ENCODE peak calls at places on chromosome 21, in nine cellular contexts. One of them, this sample, is unnamed.

GRCh38 chr21:34221331-34222030 is 142.3 kb upstream of the KCNE2 start:
- DNase-seq in IMR-90: no peak
- DNase-seq in heart left ventricle: no peak
- DNase-seq in uterus: no peak
- DNase-seq in PC-3: no peak
- DNase-seq in dorsolateral prefrontal cortex: no peak
- DNase-seq in brain microvascular endothelial cell: no peak
- DNase-seq in heart right ventricle: no peak
- DNase-seq in OCI-LY7: no peak
- DNase-seq in this sample: no peak

GRCh38 chr21:33802458-33802857 is 113.1 kb downstream of the ATP5PO start:
- DNase-seq in IMR-90: no peak
- DNase-seq in heart left ventricle: no peak
- DNase-seq in uterus: no peak
- DNase-seq in PC-3: no peak
- DNase-seq in dorsolateral prefrontal cortex: no peak
- DNase-seq in brain microvascular endothelial cell: no peak
- DNase-seq in heart right ventricle: no peak
- DNase-seq in OCI-LY7: no peak
- DNase-seq in this sample: no peak

GRCh38 chr21:25062061-25062460 is 545.2 kb downstream of the MRPL39 start:
- DNase-seq in IMR-90: peak
- DNase-seq in heart left ventricle: no peak
- DNase-seq in uterus: no peak
- DNase-seq in PC-3: no peak
- DNase-seq in dorsolateral prefrontal cortex: no peak
- DNase-seq in brain microvascular endothelial cell: no peak
- DNase-seq in heart right ventricle: no peak
- DNase-seq in OCI-LY7: no peak
- DNase-seq in this sample: no peak

GRCh38 chr21:31405638-31406037 is 61.6 kb upstream of the TIAM1 start:
- DNase-seq in IMR-90: no peak
- DNase-seq in heart left ventricle: no peak
- DNase-seq in uterus: no peak
- DNase-seq in PC-3: no peak
- DNase-seq in dorsolateral prefrontal cortex: no peak
- DNase-seq in brain microvascular endothelial cell: no peak
- DNase-seq in heart right ventricle: no peak
- DNase-seq in OCI-LY7: no peak
- DNase-seq in this sample: no peak

GRCh38 chr21:15614757-15615156 is 115.0 kb upstream of the USP25 start:
- DNase-seq in IMR-90: no peak
- DNase-seq in heart left ventricle: no peak
- DNase-seq in uterus: no peak
- DNase-seq in PC-3: no peak
- DNase-seq in dorsolateral prefrontal cortex: no peak
- DNase-seq in brain microvascular endothelial cell: no peak
- DNase-seq in heart right ventricle: no peak
- DNase-seq in OCI-LY7: no peak
- DNase-seq in this sample: no peak

GRCh38 chr21:39656209-39656608 is 43.5 kb downstream of the B3GALT5 start:
- DNase-seq in IMR-90: no peak
- DNase-seq in heart left ventricle: no peak
- DNase-seq in uterus: no peak
- DNase-seq in PC-3: no peak
- DNase-seq in dorsolateral prefrontal cortex: no peak
- DNase-seq in brain microvascular endothelial cell: no peak
- DNase-seq in heart right ventricle: no peak
- DNase-seq in OCI-LY7: no peak
- DNase-seq in this sample: no peak

GRCh38 chr21:15064576-15065380 is at the start of gene NRIP1:
- DNase-seq in IMR-90: peak
- DNase-seq in heart left ventricle: peak
- DNase-seq in uterus: peak
- DNase-seq in PC-3: peak
- DNase-seq in dorsolateral prefrontal cortex: peak
- DNase-seq in brain microvascular endothelial cell: peak
- DNase-seq in heart right ventricle: peak
- DNase-seq in OCI-LY7: no peak
- DNase-seq in this sample: peak

GRCh38 chr21:38139380-38140168 is 117.2 kb upstream of the KCNJ15 start:
- DNase-seq in IMR-90: peak
- DNase-seq in heart left ventricle: no peak
- DNase-seq in uterus: no peak
- DNase-seq in PC-3: peak
- DNase-seq in dorsolateral prefrontal cortex: no peak
- DNase-seq in brain microvascular endothelial cell: peak
- DNase-seq in heart right ventricle: no peak
- DNase-seq in OCI-LY7: no peak
- DNase-seq in this sample: no peak

GRCh38 chr21:17270234-17270633 is 242.6 kb upstream of the CXADR start:
- DNase-seq in IMR-90: peak
- DNase-seq in heart left ventricle: no peak
- DNase-seq in uterus: peak
- DNase-seq in PC-3: peak
- DNase-seq in dorsolateral prefrontal cortex: peak
- DNase-seq in brain microvascular endothelial cell: peak
- DNase-seq in heart right ventricle: no peak
- DNase-seq in OCI-LY7: peak
- DNase-seq in this sample: no peak

GRCh38 chr21:43353282-43354010 is 73.5 kb downstream of the SIK1 start:
- DNase-seq in IMR-90: no peak
- DNase-seq in heart left ventricle: no peak
- DNase-seq in uterus: no peak
- DNase-seq in PC-3: no peak
- DNase-seq in dorsolateral prefrontal cortex: no peak
- DNase-seq in brain microvascular endothelial cell: no peak
- DNase-seq in heart right ventricle: no peak
- DNase-seq in OCI-LY7: no peak
- DNase-seq in this sample: no peak

GRCh38 chr21:43354016-43354420 is 72.9 kb downstream of the SIK1 start:
- DNase-seq in IMR-90: no peak
- DNase-seq in heart left ventricle: no peak
- DNase-seq in uterus: no peak
- DNase-seq in PC-3: no peak
- DNase-seq in dorsolateral prefrontal cortex: no peak
- DNase-seq in brain microvascular endothelial cell: no peak
- DNase-seq in heart right ventricle: no peak
- DNase-seq in OCI-LY7: peak
- DNase-seq in this sample: no peak

GRCh38 chr21:43354666-43355065 is 72.3 kb downstream of the SIK1 start:
- DNase-seq in IMR-90: no peak
- DNase-seq in heart left ventricle: no peak
- DNase-seq in uterus: no peak
- DNase-seq in PC-3: no peak
- DNase-seq in dorsolateral prefrontal cortex: no peak
- DNase-seq in brain microvascular endothelial cell: no peak
- DNase-seq in heart right ventricle: no peak
- DNase-seq in OCI-LY7: peak
- DNase-seq in this sample: no peak

GRCh38 chr21:43355925-43356289 is 71.0 kb downstream of the SIK1 start:
- DNase-seq in IMR-90: no peak
- DNase-seq in heart left ventricle: no peak
- DNase-seq in uterus: no peak
- DNase-seq in PC-3: no peak
- DNase-seq in dorsolateral prefrontal cortex: no peak
- DNase-seq in brain microvascular endothelial cell: no peak
- DNase-seq in heart right ventricle: no peak
- DNase-seq in OCI-LY7: peak
- DNase-seq in this sample: no peak

DNA sequence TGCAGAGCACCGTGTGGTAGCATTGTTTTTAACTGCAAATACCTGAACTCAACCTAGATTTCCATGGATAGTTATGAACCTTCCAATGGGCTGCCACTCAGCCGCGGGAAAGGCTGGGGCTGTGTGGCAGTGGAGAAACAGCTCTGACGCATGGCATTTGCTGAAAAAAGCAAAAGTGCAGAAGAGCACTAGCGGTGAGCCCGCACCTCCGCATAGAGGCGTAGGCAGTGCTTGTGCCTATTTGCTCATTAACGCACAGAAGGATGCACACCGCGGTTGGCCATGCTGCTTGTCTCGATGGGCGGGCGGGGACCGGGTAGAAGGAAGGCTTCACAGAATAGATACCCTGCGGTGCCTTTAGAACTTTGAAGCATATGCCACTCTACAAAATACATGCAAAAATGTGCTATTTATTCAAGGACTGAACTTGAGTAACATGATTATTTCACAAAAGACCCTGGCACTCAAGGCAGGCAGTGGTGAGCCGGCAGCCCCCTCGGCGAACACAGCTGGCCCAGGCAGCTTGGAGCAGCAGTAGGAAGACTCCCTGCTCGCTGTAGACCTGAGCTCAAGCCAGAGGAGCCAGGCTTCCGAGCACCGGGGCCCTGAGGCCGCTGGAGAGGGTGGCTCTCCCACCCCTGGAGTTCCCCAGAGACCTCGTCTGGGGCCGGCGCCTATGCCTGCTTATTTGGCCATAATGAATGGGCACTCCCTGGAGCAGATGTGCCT is 71.6 kb downstream of the SIK1 start:
- DNase-seq in IMR-90: no peak
- DNase-seq in heart left ventricle: no peak
- DNase-seq in uterus: no peak
- DNase-seq in PC-3: no peak
- DNase-seq in dorsolateral prefrontal cortex: no peak
- DNase-seq in brain microvascular endothelial cell: no peak
- DNase-seq in heart right ventricle: no peak
- DNase-seq in OCI-LY7: peak
- DNase-seq in this sample: no peak
- H3K27ac ChIP-seq in IMR-90: no peak
- H3K27ac ChIP-seq in heart left ventricle: no peak
- H3K27ac ChIP-seq in uterus: no peak
- H3K27ac ChIP-seq in PC-3: no peak
- H3K27ac ChIP-seq in dorsolateral prefrontal cortex: no peak
- H3K27ac ChIP-seq in brain microvascular endothelial cell: no peak
- H3K27ac ChIP-seq in heart right ventricle: no peak
- H3K27ac ChIP-seq in OCI-LY7: peak
- H3K27ac ChIP-seq in this sample: no peak

DNA sequence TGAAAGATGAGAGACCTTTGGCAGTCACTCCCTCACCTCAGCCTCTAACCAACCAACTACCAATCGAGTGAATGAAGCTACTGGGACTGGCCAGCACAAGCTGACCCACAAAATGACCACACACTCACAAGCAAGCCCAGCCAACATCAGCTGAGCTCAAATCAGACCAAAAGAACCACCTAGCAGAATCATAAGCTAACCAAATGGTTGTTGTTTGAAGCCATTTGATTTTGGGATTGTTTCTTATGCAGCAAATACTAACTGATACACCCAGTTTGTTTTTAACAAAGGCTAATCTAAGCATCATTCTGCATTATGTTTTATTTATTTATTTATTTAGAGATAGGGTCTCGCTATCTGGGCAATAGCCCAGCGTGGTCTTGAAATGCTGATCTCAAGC is 310.4 kb downstream of the SETD4 start:
- DNase-seq in IMR-90: no peak
- DNase-seq in heart left ventricle: no peak
- DNase-seq in uterus: no peak
- DNase-seq in PC-3: no peak
- DNase-seq in dorsolateral prefrontal cortex: no peak
- DNase-seq in brain microvascular endothelial cell: no peak
- DNase-seq in heart right ventricle: no peak
- DNase-seq in OCI-LY7: no peak
- DNase-seq in this sample: no peak
- TF ChIP-seq CTCF in IMR-90: no peak
- TF ChIP-seq CTCF in heart left ventricle: no peak
- TF ChIP-seq CTCF in uterus: no peak
- TF ChIP-seq CTCF in PC-3: no peak
- TF ChIP-seq CTCF in dorsolateral prefrontal cortex: no peak
- TF ChIP-seq CTCF in brain microvascular endothelial cell: no peak
- TF ChIP-seq CTCF in heart right ventricle: no peak
- TF ChIP-seq CTCF in OCI-LY7: no peak
- TF ChIP-seq CTCF in this sample: no peak

GRCh38 chr21:42313501-42313969 is 1.7 kb downstream of the TFF3 start:
- DNase-seq in IMR-90: no peak
- DNase-seq in heart left ventricle: no peak
- DNase-seq in uterus: no peak
- DNase-seq in PC-3: no peak
- DNase-seq in dorsolateral prefrontal cortex: no peak
- DNase-seq in brain microvascular endothelial cell: no peak
- DNase-seq in heart right ventricle: no peak
- DNase-seq in OCI-LY7: no peak
- DNase-seq in this sample: no peak
- H3K27ac ChIP-seq in IMR-90: no peak
- H3K27ac ChIP-seq in heart left ventricle: no peak
- H3K27ac ChIP-seq in uterus: no peak
- H3K27ac ChIP-seq in PC-3: no peak
- H3K27ac ChIP-seq in dorsolateral prefrontal cortex: no peak
- H3K27ac ChIP-seq in brain microvascular endothelial cell: no peak
- H3K27ac ChIP-seq in heart right ventricle: no peak
- H3K27ac ChIP-seq in OCI-LY7: no peak
- H3K27ac ChIP-seq in this sample: no peak

GRCh38 chr21:19507682-19508260 is 1104.2 kb upstream of the TMPRSS15 start:
- DNase-seq in IMR-90: no peak
- DNase-seq in heart left ventricle: no peak
- DNase-seq in uterus: no peak
- DNase-seq in PC-3: peak
- DNase-seq in dorsolateral prefrontal cortex: no peak
- DNase-seq in brain microvascular endothelial cell: no peak
- DNase-seq in heart right ventricle: no peak
- DNase-seq in OCI-LY7: peak
- DNase-seq in this sample: no peak
- TF ChIP-seq CTCF in IMR-90: no peak
- TF ChIP-seq CTCF in heart left ventricle: no peak
- TF ChIP-seq CTCF in uterus: no peak
- TF ChIP-seq CTCF in PC-3: peak
- TF ChIP-seq CTCF in dorsolateral prefrontal cortex: no peak
- TF ChIP-seq CTCF in brain microvascular endothelial cell: peak
- TF ChIP-seq CTCF in heart right ventricle: no peak
- TF ChIP-seq CTCF in OCI-LY7: peak
- TF ChIP-seq CTCF in this sample: no peak

GRCh38 chr21:44958471-44959191 is 18.8 kb downstream of the SLX9 start:
- DNase-seq in IMR-90: peak
- DNase-seq in heart left ventricle: peak
- DNase-seq in uterus: peak
- DNase-seq in PC-3: no peak
- DNase-seq in dorsolateral prefrontal cortex: no peak
- DNase-seq in brain microvascular endothelial cell: peak
- DNase-seq in heart right ventricle: peak
- DNase-seq in OCI-LY7: no peak
- DNase-seq in this sample: peak
- H3K27ac ChIP-seq in IMR-90: no peak
- H3K27ac ChIP-seq in heart left ventricle: peak
- H3K27ac ChIP-seq in uterus: peak
- H3K27ac ChIP-seq in PC-3: no peak
- H3K27ac ChIP-seq in dorsolateral prefrontal cortex: peak
- H3K27ac ChIP-seq in brain microvascular endothelial cell: peak
- H3K27ac ChIP-seq in heart right ventricle: peak
- H3K27ac ChIP-seq in OCI-LY7: no peak
- H3K27ac ChIP-seq in this sample: peak

DNA sequence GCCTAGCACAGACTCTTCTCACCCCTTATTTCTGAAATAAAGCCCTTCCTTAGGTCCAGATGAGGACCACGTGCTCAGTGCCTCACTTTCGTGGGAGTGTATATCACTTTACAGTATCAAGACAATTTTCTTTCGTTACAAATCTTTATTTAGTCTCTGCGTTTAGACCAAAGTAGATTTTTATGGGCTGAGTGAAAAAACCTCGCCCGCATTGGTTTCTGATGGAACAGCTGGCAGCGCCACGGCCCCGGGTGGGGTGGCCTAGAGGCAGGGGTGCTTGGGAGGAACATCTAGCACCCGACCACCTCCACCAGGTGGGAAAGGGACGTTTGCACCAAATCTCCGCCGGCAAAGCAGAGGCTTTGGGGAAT is 7.6 kb downstream of the SIM2 start:
- DNase-seq in IMR-90: no peak
- DNase-seq in heart left ventricle: no peak
- DNase-seq in uterus: no peak
- DNase-seq in PC-3: no peak
- DNase-seq in dorsolateral prefrontal cortex: no peak
- DNase-seq in brain microvascular endothelial cell: no peak
- DNase-seq in heart right ventricle: no peak
- DNase-seq in OCI-LY7: no peak
- DNase-seq in this sample: no peak
- TF ChIP-seq CTCF in IMR-90: no peak
- TF ChIP-seq CTCF in heart left ventricle: no peak
- TF ChIP-seq CTCF in uterus: no peak
- TF ChIP-seq CTCF in PC-3: no peak
- TF ChIP-seq CTCF in dorsolateral prefrontal cortex: no peak
- TF ChIP-seq CTCF in brain microvascular endothelial cell: no peak
- TF ChIP-seq CTCF in heart right ventricle: no peak
- TF ChIP-seq CTCF in OCI-LY7: no peak
- TF ChIP-seq CTCF in this sample: no peak

This sample was measured in thoracic aorta.